ENCODE peak calls at places on chromosomes 5 and 9, in five cellular contexts. S is activated CD4-positive, alpha-beta T cell treated with anti-CD3 and anti-CD28 coated beads for 24 hours; J is HFFc6; G is colonic mucosa; L is BJ. W is an unnamed sample.

GRCh38 chr5:102627311-102627710 is 127.8 kb upstream of the PAM start:
- DNase-seq in S (no peak), J (peak), G (no peak), L (no peak), W (no peak)

GRCh38 chr9:750264-750967 is 91.1 kb upstream of the DMRT1 start:
- DNase-seq in S (no peak), J (no peak), G (no peak), L (no peak), W (no peak)

GRCh38 chr9:122527193-122527592 is at the start of gene OR1N1:
- DNase-seq in S (no peak), J (no peak), G (no peak), L (no peak), W (no peak)

GRCh38 chr9:15697459-15697858 is 144.6 kb downstream of the CCDC171 start:
- DNase-seq in S (no peak), J (peak), G (no peak), L (peak), W (peak)

GRCh38 chr5:113044776-113045175 is 68.2 kb downstream of the DCP2 start:
- DNase-seq in S (no peak), J (no peak), G (no peak), L (no peak), W (no peak)

GRCh38 chr5:154278172-154278571 is 87.6 kb downstream of the GALNT10 start:
- DNase-seq in S (no peak), J (peak), G (no peak), L (no peak), W (no peak)

GRCh38 chr5:7329712-7330111 is 66.2 kb upstream of the ADCY2 start:
- DNase-seq in S (no peak), J (no peak), G (no peak), L (no peak), W (no peak)

GRCh38 chr9:4145482-4145881 is 154.4 kb downstream of the GLIS3 start:
- DNase-seq in S (no peak), J (no peak), G (no peak), L (no peak), W (no peak)

GRCh38 chr9:135989722-135990467 is 28.7 kb upstream of the UBAC1 start:
- DNase-seq in S (no peak), J (no peak), G (no peak), L (no peak), W (no peak)

GRCh38 chr9:109272045-109272444 is 48.8 kb downstream of the EPB41L4B start:
- DNase-seq in S (no peak), J (no peak), G (no peak), L (no peak), W (no peak)

GRCh38 chr5:154042751-154043150 is 4.0 kb downstream of the MFAP3 start:
- DNase-seq in S (no peak), J (no peak), G (no peak), L (no peak), W (no peak)

GRCh38 chr5:112006721-112007120 is 249.7 kb upstream of the NREP start:
- DNase-seq in S (no peak), J (peak), G (no peak), L (no peak), W (no peak)

GRCh38 chr9:77011973-77012817 is 7.3 kb upstream of the FOXB2 start:
- DNase-seq in S (peak), J (no peak), G (peak), L (no peak), W (peak)

GRCh38 chr9:138021251-138022056 is 143.9 kb downstream of the CACNA1B start:
- DNase-seq in S (no peak), J (no peak), G (no peak), L (no peak), W (no peak)

GRCh38 chr5:38463634-38464521 is 92.6 kb downstream of the LIFR start:
- DNase-seq in S (no peak), J (peak), G (no peak), L (peak), W (peak)

GRCh38 chr5:54415147-54415546 is 40.4 kb upstream of the HSPB3 start:
- DNase-seq in S (no peak), J (no peak), G (no peak), L (no peak), W (no peak)

GRCh38 chr9:5879419-5880181 is 11.1 kb upstream of the MLANA start:
- DNase-seq in S (no peak), J (peak), G (no peak), L (peak), W (peak)

W was measured in H54.